ENCODE peak calls at places on chromosomes 12 and 14, in six cellular contexts. One of them, this sample, is unnamed.

GRCh38 chr12:41795910-41796309 is 348.8 kb downstream of the GXYLT1 start:
- DNase-seq in adrenal gland: no peak
- DNase-seq in cardiac muscle cell: no peak
- DNase-seq in HEK293T: peak
- DNase-seq in stimulated activated CD8-positive, alpha-beta memory T cell treated with anti-CD3 and anti-CD28 coated beads, Interleukin-15, amount 100 ng/mL, for 24 hours: no peak
- DNase-seq in tibial artery: no peak
- DNase-seq in this sample: no peak

GRCh38 chr14:35346738-35347322 is 54.6 kb downstream of the PSMA6 start:
- DNase-seq in HEK293T: no peak
- DNase-seq in stimulated activated CD8-positive, alpha-beta memory T cell treated with anti-CD3 and anti-CD28 coated beads, Interleukin-15, amount 100 ng/mL, for 24 hours: no peak
- DNase-seq in cardiac muscle cell: no peak
- DNase-seq in adrenal gland: no peak
- DNase-seq in tibial artery: no peak
- DNase-seq in this sample: no peak

GRCh38 chr12:24561411-24561871 is 387.5 kb downstream of the BCAT1 start:
- DNase-seq in stimulated activated CD8-positive, alpha-beta memory T cell treated with anti-CD3 and anti-CD28 coated beads, Interleukin-15, amount 100 ng/mL, for 24 hours: no peak
- DNase-seq in HEK293T: peak
- DNase-seq in adrenal gland: no peak
- DNase-seq in cardiac muscle cell: peak
- DNase-seq in tibial artery: no peak
- DNase-seq in this sample: no peak

GRCh38 chr12:101957251-101957650 is 79.9 kb downstream of the DRAM1 start:
- DNase-seq in adrenal gland: no peak
- DNase-seq in HEK293T: no peak
- DNase-seq in cardiac muscle cell: no peak
- DNase-seq in tibial artery: no peak
- DNase-seq in stimulated activated CD8-positive, alpha-beta memory T cell treated with anti-CD3 and anti-CD28 coated beads, Interleukin-15, amount 100 ng/mL, for 24 hours: no peak
- DNase-seq in this sample: no peak

GRCh38 chr12:108430245-108430644 is 84.8 kb upstream of the FICD start:
- DNase-seq in HEK293T: no peak
- DNase-seq in cardiac muscle cell: peak
- DNase-seq in tibial artery: no peak
- DNase-seq in adrenal gland: no peak
- DNase-seq in stimulated activated CD8-positive, alpha-beta memory T cell treated with anti-CD3 and anti-CD28 coated beads, Interleukin-15, amount 100 ng/mL, for 24 hours: no peak
- DNase-seq in this sample: no peak

GRCh38 chr12:131793623-131794022 is 34.6 kb upstream of the MMP17 start:
- DNase-seq in HEK293T: no peak
- DNase-seq in tibial artery: no peak
- DNase-seq in adrenal gland: no peak
- DNase-seq in cardiac muscle cell: peak
- DNase-seq in stimulated activated CD8-positive, alpha-beta memory T cell treated with anti-CD3 and anti-CD28 coated beads, Interleukin-15, amount 100 ng/mL, for 24 hours: no peak
- DNase-seq in this sample: no peak

GRCh38 chr14:93712838-93713724 is 75.2 kb downstream of the PRIMA1 start:
- DNase-seq in stimulated activated CD8-positive, alpha-beta memory T cell treated with anti-CD3 and anti-CD28 coated beads, Interleukin-15, amount 100 ng/mL, for 24 hours: no peak
- DNase-seq in tibial artery: peak
- DNase-seq in adrenal gland: no peak
- DNase-seq in HEK293T: no peak
- DNase-seq in cardiac muscle cell: no peak
- DNase-seq in this sample: no peak

GRCh38 chr14:58716706-58717105 is 78.9 kb downstream of the DACT1 start:
- DNase-seq in stimulated activated CD8-positive, alpha-beta memory T cell treated with anti-CD3 and anti-CD28 coated beads, Interleukin-15, amount 100 ng/mL, for 24 hours: no peak
- DNase-seq in cardiac muscle cell: peak
- DNase-seq in HEK293T: no peak
- DNase-seq in tibial artery: no peak
- DNase-seq in adrenal gland: no peak
- DNase-seq in this sample: no peak

GRCh38 chr14:54438703-54439102 is 2.5 kb downstream of the CNIH1 start:
- DNase-seq in tibial artery: no peak
- DNase-seq in cardiac muscle cell: no peak
- DNase-seq in adrenal gland: no peak
- DNase-seq in HEK293T: no peak
- DNase-seq in stimulated activated CD8-positive, alpha-beta memory T cell treated with anti-CD3 and anti-CD28 coated beads, Interleukin-15, amount 100 ng/mL, for 24 hours: no peak
- DNase-seq in this sample: no peak

GRCh38 chr12:4386756-4387155 is 7.2 kb upstream of the FGF23 start:
- DNase-seq in cardiac muscle cell: no peak
- DNase-seq in adrenal gland: no peak
- DNase-seq in stimulated activated CD8-positive, alpha-beta memory T cell treated with anti-CD3 and anti-CD28 coated beads, Interleukin-15, amount 100 ng/mL, for 24 hours: no peak
- DNase-seq in HEK293T: no peak
- DNase-seq in tibial artery: no peak
- DNase-seq in this sample: no peak

GRCh38 chr14:73265721-73266046 is 28.4 kb downstream of the PAPLN start:
- DNase-seq in tibial artery: no peak
- DNase-seq in HEK293T: no peak
- DNase-seq in adrenal gland: no peak
- DNase-seq in cardiac muscle cell: no peak
- DNase-seq in stimulated activated CD8-positive, alpha-beta memory T cell treated with anti-CD3 and anti-CD28 coated beads, Interleukin-15, amount 100 ng/mL, for 24 hours: no peak
- DNase-seq in this sample: no peak

GRCh38 chr12:108778053-108778452 is 46.7 kb upstream of the CORO1C start:
- DNase-seq in HEK293T: no peak
- DNase-seq in cardiac muscle cell: no peak
- DNase-seq in stimulated activated CD8-positive, alpha-beta memory T cell treated with anti-CD3 and anti-CD28 coated beads, Interleukin-15, amount 100 ng/mL, for 24 hours: no peak
- DNase-seq in adrenal gland: no peak
- DNase-seq in tibial artery: no peak
- DNase-seq in this sample: no peak

GRCh38 chr12:108327621-108328371 is 11.3 kb downstream of the CMKLR1 start:
- DNase-seq in adrenal gland: no peak
- DNase-seq in cardiac muscle cell: no peak
- DNase-seq in tibial artery: no peak
- DNase-seq in HEK293T: no peak
- DNase-seq in stimulated activated CD8-positive, alpha-beta memory T cell treated with anti-CD3 and anti-CD28 coated beads, Interleukin-15, amount 100 ng/mL, for 24 hours: no peak
- DNase-seq in this sample: no peak